ENCODE peak calls at places on chromosomes 6 and 20, in seven cellular contexts. Y, A, J, L, Q, R and S are unnamed samples.

GRCh38 chr6:158361961-158362634 is 49.8 kb downstream of the TULP4 start:
- ATAC-seq in Y (no peak), A (no peak), J (no peak), L (no peak), Q (no peak), R (no peak), S (no peak)

GRCh38 chr6:79777713-79778579 is 146.8 kb downstream of the SH3BGRL2 start:
- ATAC-seq in Y (peak; percentile 95), A (peak; percentile 70), J (peak; percentile 98), L (peak; percentile 94), Q (peak; percentile 78), R (peak; percentile 95), S (peak; percentile 79)

GRCh38 chr6:110432285-110432899 is 17.0 kb upstream of the DDO start:
- ATAC-seq in Y (no peak), A (no peak), J (no peak), L (no peak), Q (no peak), R (no peak), S (no peak)

GRCh38 chr6:134630468-134631180 is 312.7 kb upstream of the SGK1 start:
- ATAC-seq in Y (peak; percentile 97), A (no peak), J (no peak), L (no peak), Q (no peak), R (no peak), S (peak; percentile 93)

GRCh38 chr6:12939314-12939713 is 222.7 kb downstream of the PHACTR1 start:
- ATAC-seq in Y (no peak), A (no peak), J (no peak), L (no peak), Q (no peak), R (no peak), S (no peak)

GRCh38 chr6:95587989-95588388 is 10.7 kb downstream of the MANEA start:
- ATAC-seq in Y (no peak), A (no peak), J (no peak), L (no peak), Q (no peak), R (no peak), S (no peak)

GRCh38 chr20:17916365-17916996 is 52.1 kb downstream of the SNX5 start:
- ATAC-seq in Y (no peak), A (no peak), J (peak; percentile 82), L (no peak), Q (no peak), R (no peak), S (no peak)

GRCh38 chr20:6026051-6026450 is 27.8 kb downstream of the LRRN4 start:
- ATAC-seq in Y (no peak), A (peak; percentile 77), J (no peak), L (no peak), Q (peak; percentile 50), R (peak; percentile 30), S (no peak)

GRCh38 chr6:100455230-100456124 is 9.2 kb downstream of the SIM1 start:
- ATAC-seq in Y (no peak), A (no peak), J (peak; percentile 78), L (no peak), Q (no peak), R (no peak), S (no peak)

GRCh38 chr6:18392346-18392877 is 5.3 kb downstream of the RNF144B start:
- ATAC-seq in Y (peak; percentile 65), A (no peak), J (no peak), L (no peak), Q (no peak), R (no peak), S (peak; percentile 67)

GRCh38 chr6:156053626-156054025 is 598.0 kb upstream of the NOX3 start:
- ATAC-seq in Y (no peak), A (no peak), J (no peak), L (no peak), Q (no peak), R (no peak), S (no peak)

GRCh38 chr6:66751630-66752029 is 1044.6 kb upstream of the EYS start:
- ATAC-seq in Y (no peak), A (no peak), J (no peak), L (no peak), Q (no peak), R (no peak), S (no peak)

GRCh38 chr6:39289490-39289889 is 24.7 kb downstream of the KCNK17 start:
- ATAC-seq in Y (no peak), A (peak; percentile 84), J (no peak), L (no peak), Q (no peak), R (no peak), S (no peak)

GRCh38 chr20:32574296-32575226 is 10.6 kb downstream of the NOL4L start:
- ATAC-seq in Y (no peak), A (peak; percentile 66), J (no peak), L (peak; percentile 52), Q (peak; percentile 69), R (peak; percentile 12), S (no peak)